ENCODE peak calls at places on chromosomes 6 and 20, in four cellular contexts. Q, M, K and F are unnamed samples.

GRCh38 chr20:38999965-39000910 is 38.1 kb downstream of the DHX35 start:
- DNase-seq in K (no peak), Q (no peak), M (no peak), F (no peak)

GRCh38 chr20:17961600-17961965 is 7.0 kb downstream of the SNX5 start:
- DNase-seq in Q (no peak), K (no peak), M (no peak), F (no peak)

GRCh38 chr6:168216741-168217140 is 102.8 kb downstream of the DACT2 start:
- DNase-seq in Q (no peak), K (no peak), M (no peak), F (no peak)

GRCh38 chr6:24799541-24799915 is 811 bp upstream of the ARMH2 start:
- DNase-seq in K (no peak), Q (no peak), M (no peak), F (no peak)

GRCh38 chr20:61849376-61849775 is 216.3 kb downstream of the TAF4 start:
- DNase-seq in Q (no peak), K (no peak), M (no peak), F (no peak)

GRCh38 chr20:50385733-50386640 is 124.2 kb upstream of the PTPN1 start:
- DNase-seq in Q (no peak), K (no peak), M (peak), F (peak)

GRCh38 chr6:36427781-36428345 is 14.8 kb downstream of the PXT1 start:
- DNase-seq in M (no peak), K (no peak), Q (no peak), F (no peak)

GRCh38 chr6:159307246-159307790 is 138.1 kb downstream of the FNDC1 start:
- DNase-seq in M (no peak), Q (no peak), K (no peak), F (no peak)

GRCh38 chr6:170102582-170103481 is 188.0 kb downstream of the DLL1 start:
- DNase-seq in K (no peak), M (no peak), Q (peak), F (no peak)

GRCh38 chr6:38897507-38897906 is 151.1 kb upstream of the GLP1R start:
- DNase-seq in Q (no peak), K (no peak), M (no peak), F (no peak)

GRCh38 chr20:40991181-40991889 is 37.3 kb upstream of the TOP1 start:
- DNase-seq in Q (no peak), K (no peak), M (no peak), F (peak)

GRCh38 chr6:134195164-134195906 is 122.6 kb downstream of the SGK1 start:
- DNase-seq in Q (no peak), M (no peak), K (no peak), F (no peak)

GRCh38 chr6:103797738-103798137 is 1062.0 kb downstream of the HACE1 start:
- DNase-seq in Q (no peak), K (peak), M (no peak), F (no peak)

GRCh38 chr6:53906842-53907241 is 112.0 kb downstream of the LRRC1 start:
- DNase-seq in Q (no peak), M (no peak), K (no peak), F (no peak)

GRCh38 chr6:168384045-168385038 is 56.6 kb upstream of the SMOC2 start:
- DNase-seq in Q (no peak), M (no peak), K (no peak), F (no peak)

GRCh38 chr6:131029661-131030297 is 33.3 kb downstream of the EPB41L2 start:
- DNase-seq in Q (no peak), K (no peak), M (no peak), F (no peak)

GRCh38 chr20:16844406-16844805 is 96.2 kb downstream of the OTOR start:
- DNase-seq in Q (no peak), M (no peak), K (no peak), F (no peak)

GRCh38 chr20:346640-347316 is at the start of gene NRSN2:
- DNase-seq in K (peak), M (no peak), Q (peak), F (no peak)